ENCODE peak calls at places on chromosomes 6 and 20, in four cellular contexts. Z is left ventricle myocardium inferior, N is pancreas, A is suprapubic skin. E is an unnamed sample. For H3K27me3 and H3K4me1, the result is how much of the 10 kb centered on the place peaks cover.

GRCh38 chr20:41428285-41428684 is 61.7 kb upstream of the EMILIN3 start:
- DNase-seq in N (no peak), A (no peak), Z (no peak), E (no peak)

GRCh38 chr20:19497064-19497463 is 261.0 kb upstream of the RIN2 start:
- DNase-seq in A (no peak), Z (no peak), N (no peak), E (no peak)

GRCh38 chr6:125095501-125096301 is 57.9 kb upstream of the TPD52L1 start:
- DNase-seq in N (no peak), Z (no peak), A (no peak), E (no peak)

GRCh38 chr20:57791946-57792328 is 82.1 kb upstream of the PMEPA1 start:
- DNase-seq in A (peak), Z (no peak), N (no peak), E (no peak)

GRCh38 chr6:120735641-120736040 is 598.6 kb downstream of the TBC1D32 start:
- DNase-seq in A (no peak), N (no peak), Z (no peak), E (no peak)

GRCh38 chr20:19427480-19427879 is 215.0 kb downstream of the SLC24A3 start:
- DNase-seq in A (no peak), N (no peak), Z (no peak), E (no peak)

GRCh38 chr6:35302604-35303218 is 5.1 kb downstream of the DEF6 start:
- DNase-seq in Z (peak), N (no peak), A (peak), E (no peak)

GRCh38 chr20:10414982-10415650 is 18.9 kb downstream of the MKKS start:
- DNase-seq in N (no peak), A (no peak), Z (no peak), E (no peak)

GRCh38 chr6:17907467-17908229 is 79.8 kb downstream of the KIF13A start:
- DNase-seq in A (peak), N (no peak), Z (peak), E (peak)

GRCh38 chr6:66526061-66526460 is 819.0 kb upstream of the EYS start:
- DNase-seq in N (no peak), Z (no peak), A (no peak), E (no peak)

GRCh38 chr6:106546322-106547052 is 82.8 kb downstream of the RTN4IP1 start:
- DNase-seq in A (no peak), N (no peak), Z (no peak), E (no peak)

GRCh38 chr6:6332873-6333272 is 12.4 kb upstream of the F13A1 start:
- DNase-seq in A (no peak), N (no peak), Z (no peak), E (no peak)

GRCh38 chr6:83824388-83824801 is 28.8 kb upstream of the RIPPLY2 start:
- DNase-seq in Z (no peak), N (no peak), A (no peak), E (no peak)

GRCh38 chr6:83758533-83758932 is 49.6 kb upstream of the SNAP91 start:
- DNase-seq in Z (no peak), A (no peak), N (no peak), E (no peak)

GRCh38 chr6:167856999-167857660 is 30.4 kb downstream of the AFDN start:
- DNase-seq in Z (no peak), N (no peak), A (no peak), E (no peak)

GRCh38 chr6:43738267-43738676 is 31.7 kb upstream of the VEGFA start:
- DNase-seq in A (peak), Z (no peak), N (no peak), E (no peak)

GRCh38 chr6:131258816-131259476 is 123.7 kb downstream of the AKAP7 start:
- DNase-seq in N (no peak), A (no peak), Z (no peak), E (peak)

GRCh38 chr6:2038096-2038495 is 207.3 kb downstream of the GMDS start:
- DNase-seq in Z (no peak), N (no peak), A (no peak), E (no peak)

GRCh38 chr20:23295934-23296333 is 54.7 kb upstream of the NXT1 start:
- DNase-seq in Z (no peak), N (no peak), A (no peak), E (no peak)

GRCh38 chr6:8029243-8029870 is 34.8 kb downstream of the BLOC1S5 start:
- DNase-seq in Z (no peak), N (no peak), A (no peak), E (no peak)

GRCh38 chr6:156828280-156828703 is 51.1 kb downstream of the ARID1B start:
- DNase-seq in N (no peak), A (no peak), Z (no peak), E (no peak)

GRCh38 chr20:3672864-3673550 is 8.8 kb downstream of the ADAM33 start:
- DNase-seq in Z (no peak), N (no peak), A (no peak), E (no peak)

GRCh38 chr6:109457596-109457996 is 2.0 kb upstream of the MICAL1 start:
- DNase-seq in Z (no peak), N (no peak), A (no peak), E (no peak)

GRCh38 chr6:4336778-4337442 is 201.5 kb upstream of the ECI2 start:
- DNase-seq in N (no peak), A (no peak), Z (no peak), E (peak)

GRCh38 chr6:64727075-64727474 is 980.0 kb downstream of the EYS start:
- DNase-seq in Z (no peak), A (no peak), N (no peak), E (no peak)

GRCh38 chr6:109740787-109741186 is 49.7 kb downstream of the FIG4 start:
- DNase-seq in Z (no peak), A (no peak), N (no peak), E (no peak)

GRCh38 chr6:10419749-10420545 is 5.1 kb upstream of the TFAP2A start:
- DNase-seq in N (no peak), Z (no peak), A (peak), E (no peak)

GRCh38 chr6:105424177-105424783 is 21.4 kb upstream of the PREP start:
- DNase-seq in N (no peak), Z (no peak), A (no peak), E (peak)

GRCh38 chr6:148524976-148525375 is 182.3 kb downstream of the SASH1 start:
- DNase-seq in Z (no peak), N (no peak), A (no peak), E (no peak)

GRCh38 chr20:49885558-49886332 is 29.6 kb downstream of the SPATA2 start:
- DNase-seq in Z (no peak), N (no peak), A (no peak), E (no peak)

GRCh38 chr6:121951918-121952379 is 447.5 kb upstream of the HSF2 start:
- DNase-seq in Z (no peak), A (no peak), N (no peak), E (no peak)

GRCh38 chr6:37242429-37243052 is 15.0 kb upstream of the TBC1D22B start:
- DNase-seq in Z (no peak), N (no peak), A (no peak), E (peak)

GRCh38 chr6:37171141-37171969 is 1.4 kb downstream of the PIM1 start:
- DNase-seq in Z (peak), A (peak), N (peak), E (peak)

GRCh38 chr6:85637579-85637978 is 5.1 kb downstream of the SYNCRIP start:
- DNase-seq in N (no peak), Z (no peak), A (no peak), E (no peak)

GRCh38 chr6:117142995-117143394 is 122.4 kb upstream of the VGLL2 start:
- DNase-seq in Z (no peak), N (no peak), A (no peak), E (no peak)

GRCh38 chr6:154403803-154404202 is 47.2 kb upstream of the IPCEF1 start:
- DNase-seq in N (no peak), Z (no peak), A (no peak), E (peak)

GRCh38 chr6:33419580-33420492 is at the start of gene SYNGAP1:
- DNase-seq in Z (peak), N (no peak), A (peak), E (peak)

GRCh38 chr20:39289316-39289715 is 327.2 kb downstream of the DHX35 start:
- DNase-seq in N (no peak), A (no peak), Z (no peak), E (no peak)
- TF ChIP-seq CTCF in N (no peak), A (peak), Z (peak), E (no peak)

GRCh38 chr20:59754551-59754950 is 150.2 kb downstream of the PHACTR3 start:
- DNase-seq in A (no peak), N (no peak), Z (no peak), E (no peak)
- H3K27me3 ChIP-seq in A (half or more), N (under half), Z (under half), E (under half)

DNA sequence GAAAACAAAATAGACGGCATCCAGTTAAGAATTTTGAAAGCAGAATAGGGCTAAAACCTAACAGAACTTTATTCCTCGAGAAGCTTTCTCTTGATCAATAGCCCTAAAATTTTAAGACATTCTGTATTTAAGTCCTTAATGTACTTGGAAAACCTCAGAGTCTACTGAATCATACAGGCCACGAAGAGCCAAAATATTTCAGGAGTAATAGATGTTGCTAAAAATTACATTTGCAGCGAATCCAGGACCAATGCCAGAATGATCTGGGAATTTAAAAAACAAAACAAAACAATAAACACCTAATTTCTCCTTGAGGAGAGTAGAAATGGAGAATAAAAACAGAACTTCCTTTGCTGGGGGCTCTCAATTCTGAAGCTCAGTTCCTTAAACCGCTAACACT is 23.3 kb downstream of the ATXN1 start:
- DNase-seq in Z (no peak), A (no peak), N (no peak), E (no peak)
- H3K4me1 ChIP-seq in Z (half or more), A (under half), N (under half), E (under half)

DNA sequence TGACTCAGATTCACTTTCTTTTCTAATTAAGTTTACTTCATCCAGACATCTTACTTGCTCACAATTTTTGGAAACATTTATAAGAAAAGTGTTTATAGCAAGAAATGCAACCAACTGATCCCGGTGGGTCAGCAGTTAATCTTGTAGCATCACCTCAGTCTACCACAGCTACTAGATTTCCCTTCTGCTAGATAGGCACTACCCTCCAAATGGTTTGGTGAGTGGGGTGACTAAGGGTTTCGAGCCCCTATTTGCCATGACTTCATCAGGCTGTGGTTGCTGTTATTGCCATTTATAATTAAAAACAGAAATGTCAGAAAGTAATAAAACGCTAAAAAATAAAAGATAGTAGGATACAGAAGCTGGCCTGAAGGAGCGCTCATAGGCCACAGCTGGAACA is 930.1 kb upstream of the GJE1 start:
- DNase-seq in N (no peak), Z (no peak), A (no peak), E (no peak)
- TF ChIP-seq CTCF in N (no peak), Z (no peak), A (no peak), E (no peak)

GRCh38 chr6:137493218-137494038 is 766 bp downstream of the OLIG3 start:
- DNase-seq in A (no peak), Z (no peak), N (peak), E (no peak)
- H3K27me3 ChIP-seq in A (half or more), Z (half or more), N (under half), E (half or more)

E was measured in uterus.